ENCODE peak calls at places on chromosome 3, in ten cellular contexts. P is GM12878, L is stomach, R is GM23338, E is SK-N-SH, J is transverse colon, W is HepG2, V is esophagus muscularis mucosa, I is vagina, F is HCT116. G is an unnamed sample.
A peak's percentile ranks its signal among the peaks of the same experiment; 100 is the strongest.

GRCh38 chr3:150365132-150365604 is 42.9 kb upstream of the TSC22D2 start:
- DNase-seq in P (peak; percentile 53), L (no peak), R (no peak), E (no peak), J (no peak), W (no peak), V (peak; percentile 62), I (no peak), F (peak; percentile 69), G (no peak)

GRCh38 chr3:158776531-158776930 is 25.3 kb upstream of the MFSD1 start:
- DNase-seq in P (no peak), L (no peak), R (no peak), E (no peak), J (no peak), W (no peak), V (peak; percentile 60), I (no peak), F (no peak), G (no peak)

GRCh38 chr3:12856626-12857025 is 15.3 kb upstream of the RPL32 start:
- DNase-seq in P (no peak), L (no peak), R (peak; percentile 27), E (no peak), J (no peak), W (no peak), V (no peak), I (no peak), F (no peak), G (no peak)

GRCh38 chr3:184155644-184156521 is 706 bp downstream of the DVL3 start:
- DNase-seq in P (no peak), L (no peak), R (peak; percentile 61), E (peak; percentile 74), J (peak; percentile 49), W (peak; percentile 68), V (no peak), I (no peak), F (no peak), G (no peak)

GRCh38 chr3:24495334-24495994 is 814 bp upstream of the THRB start:
- DNase-seq in P (no peak), L (peak; percentile 70), R (peak; percentile 80), E (peak; percentile 63), J (peak; percentile 67), W (peak; percentile 56), V (no peak), I (no peak), F (peak; percentile 60), G (peak; percentile 85)

GRCh38 chr3:57048728-57049127 is 11.7 kb upstream of the SPATA12 start:
- DNase-seq in P (no peak), L (no peak), R (no peak), E (no peak), J (no peak), W (no peak), V (no peak), I (no peak), F (no peak), G (no peak)

GRCh38 chr3:11600501-11601282 is 43.0 kb downstream of the VGLL4 start:
- DNase-seq in P (no peak), L (peak; percentile 57), R (peak; percentile 72), E (no peak), J (peak; percentile 65), W (peak; percentile 84), V (no peak), I (no peak), F (peak; percentile 61), G (peak; percentile 91)

GRCh38 chr3:180073561-180073960 is 36.8 kb upstream of the PEX5L start:
- DNase-seq in P (no peak), L (no peak), R (no peak), E (no peak), J (no peak), W (no peak), V (no peak), I (no peak), F (no peak), G (no peak)

GRCh38 chr3:18119866-18120265 is 305.3 kb downstream of the SATB1 start:
- DNase-seq in P (no peak), L (no peak), R (no peak), E (no peak), J (no peak), W (no peak), V (no peak), I (no peak), F (no peak), G (no peak)

GRCh38 chr3:111861396-111861795 is 2.3 kb downstream of the PHLDB2 start:
- DNase-seq in P (no peak), L (no peak), R (no peak), E (no peak), J (no peak), W (no peak), V (no peak), I (no peak), F (no peak), G (no peak)

GRCh38 chr3:126537730-126538281 is 13.9 kb downstream of the CHST13 start:
- DNase-seq in P (no peak), L (no peak), R (no peak), E (no peak), J (peak; percentile 54), W (no peak), V (no peak), I (no peak), F (no peak), G (peak; percentile 42)

GRCh38 chr3:11995061-11995460 is 9.1 kb upstream of the SYN2 start:
- DNase-seq in P (no peak), L (no peak), R (peak; percentile 64), E (peak; percentile 75), J (no peak), W (no peak), V (no peak), I (no peak), F (no peak), G (no peak)

GRCh38 chr3:128051459-128051836 is 789 bp upstream of the SEC61A1 start:
- DNase-seq in P (no peak), L (no peak), R (peak; percentile 48), E (peak; percentile 40), J (no peak), W (no peak), V (peak; percentile 66), I (no peak), F (no peak), G (no peak)

GRCh38 chr3:136882575-136882974 is 20.6 kb downstream of the NCK1 start:
- DNase-seq in P (no peak), L (no peak), R (no peak), E (no peak), J (no peak), W (no peak), V (no peak), I (no peak), F (no peak), G (no peak)

GRCh38 chr3:196983186-196983585 is 14.6 kb upstream of the PIGZ start:
- DNase-seq in P (no peak), L (no peak), R (no peak), E (no peak), J (no peak), W (no peak), V (no peak), I (no peak), F (no peak), G (no peak)

GRCh38 chr3:3603351-3603750 is 195.9 kb upstream of the LRRN1 start:
- DNase-seq in P (no peak), L (no peak), R (no peak), E (no peak), J (no peak), W (no peak), V (no peak), I (no peak), F (no peak), G (no peak)

GRCh38 chr3:87987952-87988351 is 70.9 kb downstream of the CGGBP1 start:
- DNase-seq in P (no peak), L (no peak), R (peak; percentile 65), E (no peak), J (no peak), W (no peak), V (no peak), I (no peak), F (no peak), G (no peak)

DNA sequence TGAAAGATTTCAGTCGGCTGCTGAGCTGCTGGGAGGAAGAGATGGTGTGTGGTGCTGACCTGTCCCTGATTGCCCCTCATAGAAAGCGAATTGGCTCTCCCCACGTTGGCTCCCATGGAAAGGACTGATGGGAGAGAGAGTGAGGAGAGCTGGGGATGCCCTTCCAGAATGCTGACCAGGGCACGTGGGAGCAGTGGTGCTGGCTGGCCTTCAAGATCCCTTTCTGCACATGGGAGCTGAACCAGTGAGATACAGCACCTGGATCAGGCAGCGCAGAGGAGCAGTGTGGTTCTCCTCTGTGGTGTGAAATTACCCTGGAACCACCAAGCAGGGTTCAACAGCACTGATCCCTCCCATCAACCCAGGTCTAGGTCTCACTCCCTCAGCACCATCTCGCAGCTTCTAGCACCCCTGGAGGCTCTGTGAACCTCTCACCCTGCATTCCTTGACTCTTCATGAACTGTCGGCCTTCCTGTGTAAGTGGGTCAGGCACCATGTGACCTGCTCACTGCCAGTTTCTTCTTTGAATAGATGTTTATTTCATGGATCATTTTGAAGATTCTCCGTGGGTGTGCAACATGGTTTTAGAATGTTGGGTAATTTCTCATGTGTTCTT is 55.7 kb downstream of the CACNA1D start:
- DNase-seq in P (no peak), L (no peak), R (no peak), E (no peak), J (no peak), W (no peak), V (peak; percentile 85), I (no peak), F (no peak), G (no peak)
- TF ChIP-seq CTCF in P (no peak), L (no peak), R (no peak), E (no peak), J (no peak), W (no peak), V (no peak), I (no peak), F (no peak), G (no peak)

GRCh38 chr3:181715601-181716340 is 4.0 kb downstream of the SOX2 start:
- DNase-seq in P (no peak), L (no peak), R (peak; percentile 93), E (no peak), J (no peak), W (no peak), V (peak; percentile 4), I (no peak), F (no peak), G (no peak)
- TF ChIP-seq POLR2AphosphoS5 in P (no peak), L (no peak), R (peak; percentile 52), E (no peak), J (no peak), W (no peak), V (no peak), I (no peak), F (no peak), G (no peak)

DNA sequence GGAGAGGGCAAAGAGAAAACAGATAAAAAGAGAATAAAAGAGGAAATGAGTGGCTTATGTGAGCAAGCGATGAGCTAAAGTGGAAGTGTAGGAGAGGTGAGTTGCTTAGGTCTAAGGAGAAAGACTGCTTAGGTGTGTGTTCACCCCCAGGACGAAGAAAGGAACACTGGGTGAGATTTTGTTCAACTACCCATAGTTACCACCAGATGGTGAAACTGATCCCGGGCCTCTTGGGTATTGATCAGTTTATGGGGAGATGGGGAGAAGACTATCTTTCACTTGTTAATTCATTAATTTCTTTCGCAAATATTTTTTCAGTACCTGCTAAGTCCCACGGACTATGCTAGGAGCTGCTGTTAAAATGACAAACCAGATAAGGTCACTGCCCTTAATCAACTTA is 33.9 kb downstream of the GAP43 start:
- DNase-seq in P (no peak), L (no peak), R (peak; percentile 55), E (no peak), J (no peak), W (no peak), V (no peak), I (no peak), F (no peak), G (no peak)
- H3K4me3 ChIP-seq in P (no peak overlapping the region), L (no peak overlapping the region), R (no peak overlapping the region), E (no peak overlapping the region), J (no peak overlapping the region), W (no peak overlapping the region), V (no peak overlapping the region), I (no peak overlapping the region), F (no peak overlapping the region), G (no peak overlapping the region)

GRCh38 chr3:177561365-177561764 is 364.1 kb upstream of the TBL1XR1 start:
- DNase-seq in P (no peak), L (no peak), R (no peak), E (peak; percentile 51), J (no peak), W (no peak), V (no peak), I (no peak), F (no peak), G (no peak)
- TF ChIP-seq CTCF in P (no peak), L (no peak), R (no peak), E (peak; percentile 7), J (no peak), W (no peak), V (no peak), I (no peak), F (no peak), G (no peak)

G was measured in suprapubic skin.